ENCODE peak calls at places on chromosome X, in ten cellular contexts. A, K, H, N, J, T, M, S, F and W are unnamed samples.

GRCh38 chrX:19389217-19389616 is 45.5 kb downstream of the PDHA1 start:
- DNase-seq in A (no peak), K (no peak), H (no peak), N (no peak), J (no peak), T (no peak), M (no peak), S (no peak), F (no peak), W (no peak)

GRCh38 chrX:101658661-101659477 is 781 bp downstream of the ARMCX2 start:
- DNase-seq in A (peak), K (peak), H (peak), N (peak), J (peak), T (peak), M (no peak), S (peak), F (no peak), W (peak)

GRCh38 chrX:19991350-19991718 is 473 bp upstream of the BCLAF3 start:
- DNase-seq in A (no peak), K (peak), H (no peak), N (no peak), J (no peak), T (no peak), M (no peak), S (no peak), F (no peak), W (no peak)

GRCh38 chrX:143642426-143642825 is 6.5 kb upstream of the SLITRK4 start:
- DNase-seq in A (peak), K (no peak), H (no peak), N (no peak), J (no peak), T (no peak), M (no peak), S (no peak), F (no peak), W (no peak)

GRCh38 chrX:97039363-97040029 is 155.8 kb downstream of the RPA4 start:
- DNase-seq in A (peak), K (no peak), H (no peak), N (peak), J (peak), T (peak), M (no peak), S (peak), F (no peak), W (no peak)

GRCh38 chrX:85243155-85243554 is 424 bp downstream of the SATL1 start:
- DNase-seq in A (no peak), K (no peak), H (peak), N (no peak), J (no peak), T (no peak), M (no peak), S (no peak), F (no peak), W (peak)

GRCh38 chrX:153761863-153762262 is 2.2 kb upstream of the PLXNB3 start:
- DNase-seq in A (no peak), K (no peak), H (no peak), N (no peak), J (no peak), T (no peak), M (no peak), S (no peak), F (no peak), W (no peak)

GRCh38 chrX:16155586-16155985 is 11.7 kb upstream of the MAGEB17 start:
- DNase-seq in A (no peak), K (peak), H (no peak), N (no peak), J (no peak), T (no peak), M (no peak), S (no peak), F (no peak), W (no peak)

GRCh38 chrX:99469439-99469838 is 940.6 kb downstream of the PCDH19 start:
- DNase-seq in A (no peak), K (no peak), H (no peak), N (no peak), J (no peak), T (no peak), M (no peak), S (no peak), F (no peak), W (no peak)

GRCh38 chrX:67780694-67781109 is 236.9 kb downstream of the AR start:
- DNase-seq in A (peak), K (peak), H (peak), N (no peak), J (peak), T (peak), M (no peak), S (peak), F (no peak), W (peak)

GRCh38 chrX:140477987-140478386 is 26.9 kb downstream of the SOX3 start:
- DNase-seq in A (no peak), K (no peak), H (no peak), N (no peak), J (no peak), T (no peak), M (no peak), S (no peak), F (no peak), W (no peak)

GRCh38 chrX:72349190-72349589 is 43.5 kb upstream of the CITED1 start:
- DNase-seq in A (no peak), K (no peak), H (no peak), N (peak), J (no peak), T (peak), M (no peak), S (peak), F (no peak), W (no peak)

GRCh38 chrX:65488496-65488895 is 46.1 kb downstream of the LAS1L start:
- DNase-seq in A (no peak), K (no peak), H (no peak), N (no peak), J (peak), T (no peak), M (no peak), S (no peak), F (no peak), W (no peak)

GRCh38 chrX:56563231-56564116 is at the start of gene UBQLN2:
- DNase-seq in A (peak), K (peak), H (peak), N (peak), J (peak), T (peak), M (peak), S (peak), F (peak), W (peak)

GRCh38 chrX:9341305-9342201 is 123.3 kb upstream of the TBL1X start:
- DNase-seq in A (peak), K (peak), H (no peak), N (peak), J (peak), T (peak), M (peak), S (peak), F (no peak), W (peak)

GRCh38 chrX:114798902-114799301 is 215.0 kb downstream of the HTR2C start:
- DNase-seq in A (no peak), K (no peak), H (no peak), N (no peak), J (peak), T (no peak), M (no peak), S (peak), F (no peak), W (peak)

GRCh38 chrX:51860679-51861078 is 32.7 kb upstream of the MAGED1 start:
- DNase-seq in A (peak), K (peak), H (peak), N (no peak), J (peak), T (no peak), M (no peak), S (peak), F (no peak), W (peak)

GRCh38 chrX:133394765-133395164 is 20.5 kb downstream of the GPC4 start:
- DNase-seq in A (no peak), K (no peak), H (no peak), N (no peak), J (no peak), T (no peak), M (no peak), S (no peak), F (no peak), W (no peak)

GRCh38 chrX:16882188-16882587 is 12.0 kb upstream of the RBBP7 start:
- DNase-seq in A (peak), K (peak), H (peak), N (no peak), J (peak), T (peak), M (no peak), S (no peak), F (no peak), W (peak)